ENCODE peak calls at places on chromosomes 5 and 9, in five cellular contexts. D is fibroblast of lung, T is RPMI7951, Y is activated gamma-delta T cell, Q is uterus. E is an unnamed sample.

GRCh38 chr5:73417307-73418035 is 31.1 kb downstream of the FOXD1 start:
- DNase-seq in D (peak), Q (no peak), T (peak), Y (no peak), E (no peak)

GRCh38 chr5:149380466-149381121 is 1.5 kb upstream of the IL17B start:
- DNase-seq in D (no peak), Q (peak), Y (no peak), T (no peak), E (no peak)

GRCh38 chr5:57445715-57446037 is 36.9 kb downstream of the ACTBL2 start:
- DNase-seq in Y (no peak), Q (no peak), D (no peak), T (no peak), E (no peak)

GRCh38 chr9:113026200-113026599 is 14.2 kb upstream of the ZNF883 start:
- DNase-seq in Q (no peak), D (peak), T (no peak), Y (no peak), E (no peak)

GRCh38 chr9:5851445-5851844 is 18.5 kb upstream of the ERMP1 start:
- DNase-seq in Q (no peak), T (peak), Y (no peak), D (peak), E (no peak)

GRCh38 chr9:94554078-94554438 is 825 bp upstream of the PCAT7 start:
- DNase-seq in T (no peak), Q (no peak), Y (no peak), D (no peak), E (no peak)

GRCh38 chr9:133210609-133211008 is 1.6 kb upstream of the OBP2B start:
- DNase-seq in Y (no peak), T (no peak), D (no peak), Q (no peak), E (no peak)

GRCh38 chr9:98780059-98780749 is 16.2 kb downstream of the ANKS6 start:
- DNase-seq in Y (no peak), Q (no peak), D (no peak), T (no peak), E (no peak)

GRCh38 chr5:173774212-173774850 is 113.8 kb upstream of the CPEB4 start:
- DNase-seq in D (no peak), Y (no peak), T (no peak), Q (no peak), E (no peak)

GRCh38 chr5:169772688-169773087 is 135.6 kb downstream of the DOCK2 start:
- DNase-seq in T (no peak), Y (no peak), Q (no peak), D (no peak), E (no peak)

GRCh38 chr9:118331622-118332045 is 627.4 kb downstream of the TLR4 start:
- DNase-seq in D (peak), Y (no peak), Q (no peak), T (peak), E (no peak)

GRCh38 chr5:147081256-147081872 is 153.5 kb upstream of the STK32A start:
- DNase-seq in Y (no peak), T (no peak), Q (no peak), D (no peak), E (peak)

GRCh38 chr9:125189011-125189360 is 617 bp downstream of the PPP6C start:
- DNase-seq in T (no peak), D (no peak), Y (no peak), Q (no peak), E (no peak)

GRCh38 chr5:18829539-18829938 is 1158.5 kb downstream of the CDH18 start:
- DNase-seq in Q (no peak), T (no peak), D (no peak), Y (no peak), E (no peak)

GRCh38 chr5:139574641-139575312 is 13.6 kb downstream of the UBE2D2 start:
- DNase-seq in D (peak), T (peak), Q (no peak), Y (no peak), E (no peak)

GRCh38 chr5:32055891-32056866 is 117.9 kb downstream of the GOLPH3 start:
- DNase-seq in T (no peak), Y (no peak), Q (no peak), D (no peak), E (no peak)

GRCh38 chr5:93382188-93382587 is 198.8 kb downstream of the NR2F1-AS1 start:
- DNase-seq in Q (no peak), T (no peak), D (no peak), Y (no peak), E (no peak)

E was measured in nucleus accumbens.